ENCODE peak calls at places on chromosome 1, in four cellular contexts. G, S, D and I are unnamed samples.

GRCh38 chr1:31576743-31577455 is 584 bp downstream of the TINAGL1 start:
- DNase-seq in G (no peak), S (no peak), D (peak; percentile 5), I (peak; percentile 54)

GRCh38 chr1:116166655-116167054 is 55.5 kb downstream of the MAB21L3 start:
- DNase-seq in G (no peak), S (no peak), D (no peak), I (no peak)

GRCh38 chr1:7845761-7846160 is 7.1 kb downstream of the UTS2 start:
- DNase-seq in G (no peak), S (peak; percentile 92), D (no peak), I (no peak)

GRCh38 chr1:89550995-89551394 is 26.4 kb downstream of the LRRC8B start:
- DNase-seq in G (no peak), S (no peak), D (peak; percentile 63), I (no peak)

GRCh38 chr1:1542766-1543705 is 2.6 kb upstream of the TMEM240 start:
- DNase-seq in G (no peak), S (no peak), D (no peak), I (no peak)

GRCh38 chr1:7515175-7515574 is 255.9 kb upstream of the VAMP3 start:
- DNase-seq in G (no peak), S (no peak), D (no peak), I (no peak)

GRCh38 chr1:109249654-109250401 is 489 bp downstream of the CELSR2 start:
- DNase-seq in G (no peak), S (no peak), D (peak; percentile 62), I (peak; percentile 61)

GRCh38 chr1:147243228-147243685 is 773 bp downstream of the CHD1L start:
- DNase-seq in G (peak; percentile 24), S (peak; percentile 86), D (peak; percentile 48), I (no peak)

GRCh38 chr1:104182251-104182650 is 432.6 kb downstream of the AMY1C start:
- DNase-seq in G (no peak), S (no peak), D (no peak), I (no peak)

GRCh38 chr1:98702976-98703375 is 41.5 kb downstream of the SNX7 start:
- DNase-seq in G (no peak), S (peak; percentile 70), D (no peak), I (no peak)

GRCh38 chr1:204983121-204983520 is 59.9 kb upstream of the CNTN2 start:
- DNase-seq in G (no peak), S (no peak), D (no peak), I (no peak)

GRCh38 chr1:240084749-240085148 is 6.9 kb upstream of the FMN2 start:
- DNase-seq in G (no peak), S (no peak), D (no peak), I (no peak)

GRCh38 chr1:214066190-214066589 is 78.4 kb downstream of the PROX1 start:
- DNase-seq in G (no peak), S (no peak), D (no peak), I (no peak)

GRCh38 chr1:159282118-159282517 is 20.0 kb upstream of the FCER1A start:
- DNase-seq in G (peak; percentile 48), S (no peak), D (no peak), I (no peak)

GRCh38 chr1:102897537-102897936 is 210.8 kb downstream of the COL11A1 start:
- DNase-seq in G (no peak), S (peak; percentile 75), D (no peak), I (no peak)

GRCh38 chr1:85992756-85993155 is 163.8 kb downstream of the COL24A1 start:
- DNase-seq in G (no peak), S (peak; percentile 76), D (no peak), I (no peak)

GRCh38 chr1:32748926-32749325 is 46.4 kb upstream of the SYNC start:
- DNase-seq in G (no peak), S (no peak), D (no peak), I (no peak)

GRCh38 chr1:10070206-10070605 is 37.4 kb downstream of the UBE4B start:
- DNase-seq in G (no peak), S (peak; percentile 72), D (no peak), I (no peak)

GRCh38 chr1:207414606-207415108 is 39.5 kb upstream of the CR2 start:
- DNase-seq in G (no peak), S (no peak), D (no peak), I (no peak)

GRCh38 chr1:33866286-33866685 is 2.4 kb downstream of the HMGB4 start:
- DNase-seq in G (no peak), S (no peak), D (no peak), I (no peak)

GRCh38 chr1:153610334-153611023 is 2.5 kb downstream of the S100A16 start:
- DNase-seq in G (no peak), S (peak; percentile 50), D (no peak), I (no peak)

GRCh38 chr1:194629011-194629410 is 1442.6 kb upstream of the B3GALT2 start:
- DNase-seq in G (no peak), S (no peak), D (no peak), I (no peak)

GRCh38 chr1:7670334-7671145 is 100.6 kb upstream of the VAMP3 start:
- DNase-seq in G (no peak), S (no peak), D (no peak), I (no peak)

GRCh38 chr1:37394574-37395464 is 79.6 kb upstream of the ZC3H12A start:
- DNase-seq in G (no peak), S (no peak), D (no peak), I (peak; percentile 69)

GRCh38 chr1:54887665-54888071 is 673 bp upstream of the DHCR24 start:
- DNase-seq in G (no peak), S (no peak), D (no peak), I (no peak)

GRCh38 chr1:213268221-213268620 is 217.2 kb downstream of the RPS6KC1 start:
- DNase-seq in G (no peak), S (peak; percentile 63), D (no peak), I (no peak)

GRCh38 chr1:202086579-202087350 is 36.0 kb upstream of the GPR37L1 start:
- DNase-seq in G (no peak), S (no peak), D (peak; percentile 16), I (no peak)

DNA sequence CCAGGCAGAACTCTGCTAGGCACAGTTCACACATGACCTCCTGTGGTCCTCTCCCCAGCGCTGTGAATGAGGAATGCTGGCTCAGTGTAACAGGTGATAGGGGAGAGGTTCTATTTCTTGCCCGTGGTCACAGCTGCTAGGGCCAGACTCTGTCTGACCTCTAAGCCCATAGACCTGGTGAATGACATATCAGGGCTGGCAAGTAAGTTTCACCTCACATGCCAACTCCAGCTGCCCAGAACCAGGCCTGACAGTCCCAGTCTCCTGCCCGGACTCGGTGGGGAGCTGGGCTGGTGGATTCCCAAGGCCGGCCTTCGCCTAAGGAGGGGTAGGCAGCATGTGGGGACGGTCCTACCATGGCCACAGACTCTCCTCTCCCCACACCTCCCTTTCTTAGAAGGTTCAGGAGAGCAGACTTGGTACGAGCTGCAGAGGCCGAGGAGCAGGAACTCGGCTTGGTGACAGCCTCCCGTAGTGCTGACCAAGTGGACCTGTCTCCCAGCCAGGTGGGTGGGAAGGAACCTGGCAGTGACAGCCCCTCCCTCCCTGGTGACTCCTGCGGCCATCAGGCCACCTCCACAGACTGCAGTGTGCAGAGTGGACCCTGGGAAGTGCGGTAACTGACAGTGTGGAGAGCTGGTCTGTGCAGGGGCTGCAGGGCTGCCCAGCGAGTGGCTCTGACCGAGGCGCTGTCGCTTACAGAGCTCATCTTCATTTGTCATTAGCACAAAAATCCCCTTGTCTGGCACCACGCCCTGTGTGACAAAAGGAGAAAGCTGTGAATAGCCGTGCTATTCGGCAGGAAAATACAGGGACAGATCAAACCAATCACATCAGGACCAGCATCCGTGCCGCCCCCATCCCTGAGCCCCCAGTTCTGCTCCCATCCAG is 74.6 kb downstream of the SCCPDH start:
- DNase-seq in G (no peak), S (no peak), D (no peak), I (no peak)
- H2AFZ ChIP-seq in G (peak overlapping the region; percentile 3), S (no peak overlapping the region), D (peak overlapping the region; percentile 71), I (no peak overlapping the region)

GRCh38 chr1:203408485-203409229 is 57.7 kb upstream of the FMOD start:
- DNase-seq in G (no peak), S (peak; percentile 82), D (no peak), I (no peak)
- TF ChIP-seq RFX5 in G (no peak), S (no peak), D (no peak), I (no peak)

GRCh38 chr1:145927073-145927886 is at the start of gene RBM8A:
- DNase-seq in G (peak; percentile 97), S (peak; percentile 99), D (peak; percentile 92), I (peak; percentile 91)
- H2AFZ ChIP-seq in G (peak within 1 kb of the TSS; percentile 39), S (peak within 1 kb of the TSS; percentile 91), D (peak within 1 kb of the TSS; percentile 84), I (no peak within 1 kb of the TSS)

DNA sequence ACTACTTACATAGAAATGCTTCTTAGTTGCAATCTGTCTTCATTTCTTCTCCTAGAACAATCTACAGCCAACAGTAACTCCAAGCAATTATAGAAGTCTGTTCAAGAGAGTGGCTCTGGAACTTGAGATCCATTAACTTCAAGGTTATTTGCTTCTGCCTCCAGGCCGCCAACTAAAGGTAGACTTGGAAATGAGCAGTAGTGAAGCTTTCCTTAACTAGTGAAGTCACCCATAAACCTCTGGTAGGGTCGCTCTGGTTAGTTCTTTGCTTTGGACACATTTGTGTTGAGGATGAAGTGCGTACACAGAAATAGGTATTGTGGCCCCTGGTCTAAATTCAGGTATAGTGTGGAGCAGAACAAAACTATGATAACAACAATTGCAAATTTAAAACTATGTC is 809.9 kb upstream of the RGS18 start:
- DNase-seq in G (no peak), S (no peak), D (no peak), I (no peak)
- TF ChIP-seq RFX5 in G (no peak), S (no peak), D (no peak), I (no peak)

GRCh38 chr1:100926240-100926639 is 30.4 kb downstream of the SLC30A7 start:
- DNase-seq in G (no peak), S (no peak), D (no peak), I (no peak)

GRCh38 chr1:100927276-100927675 is 31.4 kb downstream of the SLC30A7 start:
- DNase-seq in G (no peak), S (no peak), D (no peak), I (no peak)

GRCh38 chr1:100928128-100928527 is 32.2 kb downstream of the SLC30A7 start:
- DNase-seq in G (no peak), S (no peak), D (peak; percentile 8), I (no peak)

GRCh38 chr1:100924212-100924611 is 28.3 kb downstream of the SLC30A7 start:
- DNase-seq in G (no peak), S (peak; percentile 54), D (no peak), I (no peak)

DNA sequence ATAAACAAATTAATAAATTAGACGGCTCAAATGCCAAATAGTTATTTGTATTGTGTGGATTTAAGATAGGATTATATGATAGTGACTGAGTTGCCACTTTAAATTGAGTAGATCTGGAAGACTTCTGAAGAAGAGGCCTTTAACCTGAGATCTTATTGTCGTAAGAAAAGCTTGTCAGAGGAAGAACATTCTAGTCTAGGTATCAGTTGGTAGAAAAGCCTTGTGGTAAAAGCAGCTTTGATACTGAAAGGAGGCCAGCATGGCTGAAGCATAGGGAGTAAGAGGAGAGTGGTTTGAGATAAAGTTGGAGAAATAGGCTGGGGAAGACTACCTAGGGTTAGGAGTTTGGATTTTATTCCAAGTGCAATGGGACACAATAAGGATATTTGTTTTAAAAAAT is 29.1 kb downstream of the SLC30A7 start:
- DNase-seq in G (no peak), S (no peak), D (no peak), I (no peak)
- H2AFZ ChIP-seq in G (no peak overlapping the region), S (no peak overlapping the region), D (no peak overlapping the region), I (no peak overlapping the region)

GRCh38 chr1:43057567-43057966 is 98.9 kb upstream of the SLC2A1 start:
- DNase-seq in G (no peak), S (no peak), D (no peak), I (no peak)
- TF ChIP-seq RFX5 in G (no peak), S (no peak), D (no peak), I (no peak)

GRCh38 chr1:209266590-209267172 is 316.8 kb upstream of the CAMK1G start:
- DNase-seq in G (no peak), S (peak; percentile 2), D (no peak), I (no peak)
- H2AFZ ChIP-seq in G (no peak overlapping the region), S (no peak overlapping the region), D (no peak overlapping the region), I (no peak overlapping the region)